ENCODE peak calls at places on chromosomes 1 and 21, in ten cellular contexts. One of them, this sample, is unnamed. For H3K4me1, the result is how much of the 10 kb centered on the place peaks cover.

GRCh38 chr1:58528518-58528917 is 18.0 kb downstream of the OMA1 start:
- DNase-seq in adrenal gland: no peak
- DNase-seq in trophoblast cell: no peak
- DNase-seq in neural progenitor cell: no peak
- DNase-seq in IMR-90: peak
- DNase-seq in SK-N-SH: no peak
- DNase-seq in cardiac muscle cell: no peak
- DNase-seq in suprapubic skin: no peak
- DNase-seq in tibial nerve: no peak
- DNase-seq in fibroblast of lung: peak
- DNase-seq in this sample: no peak

GRCh38 chr1:33322870-33323585 is 2.1 kb upstream of the A3GALT2 start:
- DNase-seq in fibroblast of lung: no peak
- DNase-seq in SK-N-SH: no peak
- DNase-seq in IMR-90: no peak
- DNase-seq in adrenal gland: no peak
- DNase-seq in trophoblast cell: no peak
- DNase-seq in cardiac muscle cell: no peak
- DNase-seq in neural progenitor cell: no peak
- DNase-seq in suprapubic skin: no peak
- DNase-seq in tibial nerve: no peak
- DNase-seq in this sample: no peak

GRCh38 chr1:201288765-201289164 is 5.5 kb downstream of the PKP1 start:
- DNase-seq in tibial nerve: no peak
- DNase-seq in trophoblast cell: no peak
- DNase-seq in suprapubic skin: peak
- DNase-seq in neural progenitor cell: no peak
- DNase-seq in fibroblast of lung: no peak
- DNase-seq in SK-N-SH: no peak
- DNase-seq in cardiac muscle cell: no peak
- DNase-seq in IMR-90: no peak
- DNase-seq in adrenal gland: no peak
- DNase-seq in this sample: no peak

GRCh38 chr1:169941982-169942830 is 48.5 kb upstream of the SCYL3 start:
- DNase-seq in SK-N-SH: no peak
- DNase-seq in trophoblast cell: no peak
- DNase-seq in cardiac muscle cell: no peak
- DNase-seq in fibroblast of lung: peak
- DNase-seq in neural progenitor cell: no peak
- DNase-seq in IMR-90: peak
- DNase-seq in tibial nerve: no peak
- DNase-seq in adrenal gland: no peak
- DNase-seq in suprapubic skin: no peak
- DNase-seq in this sample: no peak

GRCh38 chr1:212309967-212310366 is 24.8 kb downstream of the PPP2R5A start:
- DNase-seq in tibial nerve: no peak
- DNase-seq in adrenal gland: no peak
- DNase-seq in fibroblast of lung: no peak
- DNase-seq in IMR-90: no peak
- DNase-seq in trophoblast cell: no peak
- DNase-seq in SK-N-SH: no peak
- DNase-seq in suprapubic skin: no peak
- DNase-seq in neural progenitor cell: peak
- DNase-seq in cardiac muscle cell: no peak
- DNase-seq in this sample: no peak

GRCh38 chr1:88528792-88529191 is 155.3 kb upstream of the PKN2 start:
- DNase-seq in IMR-90: no peak
- DNase-seq in SK-N-SH: no peak
- DNase-seq in neural progenitor cell: no peak
- DNase-seq in adrenal gland: no peak
- DNase-seq in suprapubic skin: no peak
- DNase-seq in cardiac muscle cell: no peak
- DNase-seq in tibial nerve: no peak
- DNase-seq in trophoblast cell: no peak
- DNase-seq in fibroblast of lung: no peak
- DNase-seq in this sample: no peak

GRCh38 chr1:36212782-36213181 is 11.5 kb upstream of the THRAP3 start:
- DNase-seq in tibial nerve: no peak
- DNase-seq in trophoblast cell: no peak
- DNase-seq in SK-N-SH: no peak
- DNase-seq in neural progenitor cell: no peak
- DNase-seq in fibroblast of lung: no peak
- DNase-seq in cardiac muscle cell: no peak
- DNase-seq in adrenal gland: no peak
- DNase-seq in IMR-90: no peak
- DNase-seq in suprapubic skin: no peak
- DNase-seq in this sample: no peak

GRCh38 chr1:101004061-101004460 is 21.5 kb downstream of the DPH5 start:
- DNase-seq in suprapubic skin: no peak
- DNase-seq in tibial nerve: no peak
- DNase-seq in cardiac muscle cell: no peak
- DNase-seq in IMR-90: peak
- DNase-seq in trophoblast cell: no peak
- DNase-seq in SK-N-SH: no peak
- DNase-seq in adrenal gland: no peak
- DNase-seq in neural progenitor cell: peak
- DNase-seq in fibroblast of lung: peak
- DNase-seq in this sample: no peak

GRCh38 chr1:58573705-58574591 is 3.1 kb downstream of the TACSTD2 start:
- DNase-seq in cardiac muscle cell: no peak
- DNase-seq in IMR-90: no peak
- DNase-seq in suprapubic skin: no peak
- DNase-seq in adrenal gland: no peak
- DNase-seq in tibial nerve: no peak
- DNase-seq in SK-N-SH: no peak
- DNase-seq in neural progenitor cell: no peak
- DNase-seq in fibroblast of lung: no peak
- DNase-seq in trophoblast cell: no peak
- DNase-seq in this sample: no peak

GRCh38 chr1:159296697-159297375 is 5.3 kb upstream of the FCER1A start:
- DNase-seq in fibroblast of lung: no peak
- DNase-seq in suprapubic skin: no peak
- DNase-seq in neural progenitor cell: no peak
- DNase-seq in tibial nerve: no peak
- DNase-seq in trophoblast cell: no peak
- DNase-seq in cardiac muscle cell: no peak
- DNase-seq in IMR-90: no peak
- DNase-seq in SK-N-SH: no peak
- DNase-seq in adrenal gland: no peak
- DNase-seq in this sample: no peak

GRCh38 chr1:159250817-159251216 is 46.1 kb downstream of the ACKR1 start:
- DNase-seq in neural progenitor cell: no peak
- DNase-seq in adrenal gland: no peak
- DNase-seq in suprapubic skin: no peak
- DNase-seq in trophoblast cell: no peak
- DNase-seq in tibial nerve: no peak
- DNase-seq in SK-N-SH: no peak
- DNase-seq in fibroblast of lung: no peak
- DNase-seq in IMR-90: no peak
- DNase-seq in cardiac muscle cell: peak
- DNase-seq in this sample: no peak

GRCh38 chr1:5242850-5243249 is 588.4 kb downstream of the AJAP1 start:
- DNase-seq in tibial nerve: no peak
- DNase-seq in suprapubic skin: no peak
- DNase-seq in fibroblast of lung: no peak
- DNase-seq in IMR-90: no peak
- DNase-seq in cardiac muscle cell: no peak
- DNase-seq in SK-N-SH: no peak
- DNase-seq in neural progenitor cell: no peak
- DNase-seq in trophoblast cell: no peak
- DNase-seq in adrenal gland: no peak
- DNase-seq in this sample: no peak

GRCh38 chr1:143698016-143698415 is 273.8 kb downstream of the FAM72C start:
- DNase-seq in fibroblast of lung: peak
- DNase-seq in cardiac muscle cell: no peak
- DNase-seq in neural progenitor cell: no peak
- DNase-seq in tibial nerve: no peak
- DNase-seq in SK-N-SH: peak
- DNase-seq in trophoblast cell: peak
- DNase-seq in adrenal gland: peak
- DNase-seq in IMR-90: no peak
- DNase-seq in suprapubic skin: no peak
- DNase-seq in this sample: no peak

GRCh38 chr1:12161324-12161661 is 5.5 kb upstream of the TNFRSF1B start:
- DNase-seq in SK-N-SH: no peak
- DNase-seq in tibial nerve: no peak
- DNase-seq in IMR-90: no peak
- DNase-seq in cardiac muscle cell: no peak
- DNase-seq in adrenal gland: no peak
- DNase-seq in neural progenitor cell: no peak
- DNase-seq in fibroblast of lung: no peak
- DNase-seq in trophoblast cell: no peak
- DNase-seq in suprapubic skin: no peak
- DNase-seq in this sample: no peak
- H3K27ac ChIP-seq in SK-N-SH: no peak
- H3K27ac ChIP-seq in tibial nerve: peak
- H3K27ac ChIP-seq in IMR-90: peak
- H3K27ac ChIP-seq in cardiac muscle cell: no peak
- H3K27ac ChIP-seq in adrenal gland: peak
- H3K27ac ChIP-seq in neural progenitor cell: no peak
- H3K27ac ChIP-seq in fibroblast of lung: peak
- H3K27ac ChIP-seq in trophoblast cell: no peak
- H3K27ac ChIP-seq in suprapubic skin: no peak
- H3K27ac ChIP-seq in this sample: peak

DNA sequence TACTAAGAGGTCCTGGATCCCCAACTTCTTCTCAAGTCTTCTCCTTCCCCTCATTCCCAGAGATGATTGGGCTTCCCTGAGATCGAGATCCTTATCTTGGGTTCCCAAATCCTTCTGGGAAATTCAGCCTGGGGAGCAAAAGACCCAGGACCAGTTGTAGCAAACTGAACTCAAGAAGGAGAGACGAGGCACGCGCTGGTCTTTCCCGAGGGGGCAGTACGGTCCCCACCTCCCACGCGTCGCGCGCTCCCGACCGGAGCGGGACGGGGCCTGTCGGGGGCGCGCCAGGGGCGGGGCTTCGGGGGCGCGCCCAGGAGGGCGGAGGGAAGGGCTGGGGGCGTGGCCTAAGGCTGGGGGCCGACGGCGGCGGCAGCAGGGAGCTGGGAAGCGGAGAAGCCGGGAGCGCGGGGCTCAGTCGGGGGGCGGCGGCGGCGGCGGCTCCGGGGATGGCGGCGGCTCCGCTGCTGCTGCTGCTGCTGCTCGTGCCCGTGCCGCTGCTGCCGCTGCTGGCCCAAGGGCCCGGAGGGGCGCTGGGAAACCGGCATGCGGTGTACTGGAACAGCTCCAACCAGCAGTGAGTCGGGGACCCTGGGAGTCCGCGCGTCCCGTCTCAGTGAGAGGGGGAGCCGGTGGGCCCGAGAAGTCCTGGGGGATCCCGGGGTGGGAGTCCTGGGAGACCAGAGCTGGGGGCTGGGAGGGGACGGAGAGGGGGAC is at the start of gene EFNA3:
- DNase-seq in fibroblast of lung: no peak
- DNase-seq in cardiac muscle cell: peak
- DNase-seq in tibial nerve: peak
- DNase-seq in neural progenitor cell: peak
- DNase-seq in IMR-90: peak
- DNase-seq in SK-N-SH: peak
- DNase-seq in suprapubic skin: peak
- DNase-seq in adrenal gland: peak
- DNase-seq in trophoblast cell: no peak
- DNase-seq in this sample: peak
- H3K4me1 ChIP-seq in fibroblast of lung: under half
- H3K4me1 ChIP-seq in cardiac muscle cell: under half
- H3K4me1 ChIP-seq in tibial nerve: half or more
- H3K4me1 ChIP-seq in neural progenitor cell: under half
- H3K4me1 ChIP-seq in IMR-90: under half
- H3K4me1 ChIP-seq in SK-N-SH: under half
- H3K4me1 ChIP-seq in suprapubic skin: half or more
- H3K4me1 ChIP-seq in adrenal gland: under half
- H3K4me1 ChIP-seq in trophoblast cell: under half
- H3K4me1 ChIP-seq in this sample: under half

GRCh38 chr21:43757601-43758000 is 18.5 kb downstream of the CSTB start:
- DNase-seq in suprapubic skin: no peak
- DNase-seq in trophoblast cell: no peak
- DNase-seq in cardiac muscle cell: no peak
- DNase-seq in tibial nerve: no peak
- DNase-seq in fibroblast of lung: no peak
- DNase-seq in IMR-90: no peak
- DNase-seq in neural progenitor cell: no peak
- DNase-seq in adrenal gland: no peak
- DNase-seq in SK-N-SH: no peak
- DNase-seq in this sample: no peak
- H3K27ac ChIP-seq in suprapubic skin: peak
- H3K27ac ChIP-seq in trophoblast cell: no peak
- H3K27ac ChIP-seq in cardiac muscle cell: no peak
- H3K27ac ChIP-seq in tibial nerve: peak
- H3K27ac ChIP-seq in fibroblast of lung: no peak
- H3K27ac ChIP-seq in IMR-90: peak
- H3K27ac ChIP-seq in neural progenitor cell: peak
- H3K27ac ChIP-seq in adrenal gland: peak
- H3K27ac ChIP-seq in SK-N-SH: no peak
- H3K27ac ChIP-seq in this sample: peak

GRCh38 chr1:12467570-12468286 is 150.3 kb downstream of the DHRS3 start:
- DNase-seq in fibroblast of lung: no peak
- DNase-seq in IMR-90: no peak
- DNase-seq in trophoblast cell: no peak
- DNase-seq in adrenal gland: no peak
- DNase-seq in cardiac muscle cell: no peak
- DNase-seq in SK-N-SH: no peak
- DNase-seq in neural progenitor cell: no peak
- DNase-seq in suprapubic skin: no peak
- DNase-seq in tibial nerve: no peak
- DNase-seq in this sample: no peak

GRCh38 chr1:12469493-12469892 is 148.5 kb downstream of the DHRS3 start:
- DNase-seq in adrenal gland: no peak
- DNase-seq in fibroblast of lung: no peak
- DNase-seq in IMR-90: no peak
- DNase-seq in SK-N-SH: no peak
- DNase-seq in trophoblast cell: no peak
- DNase-seq in cardiac muscle cell: no peak
- DNase-seq in neural progenitor cell: no peak
- DNase-seq in suprapubic skin: no peak
- DNase-seq in tibial nerve: no peak
- DNase-seq in this sample: no peak

GRCh38 chr1:12468323-12468722 is 149.7 kb downstream of the DHRS3 start:
- DNase-seq in neural progenitor cell: no peak
- DNase-seq in trophoblast cell: no peak
- DNase-seq in tibial nerve: no peak
- DNase-seq in SK-N-SH: no peak
- DNase-seq in fibroblast of lung: no peak
- DNase-seq in IMR-90: no peak
- DNase-seq in suprapubic skin: no peak
- DNase-seq in cardiac muscle cell: no peak
- DNase-seq in adrenal gland: no peak
- DNase-seq in this sample: no peak

GRCh38 chr1:12472410-12472797 is 145.6 kb downstream of the DHRS3 start:
- DNase-seq in IMR-90: no peak
- DNase-seq in cardiac muscle cell: no peak
- DNase-seq in SK-N-SH: no peak
- DNase-seq in neural progenitor cell: no peak
- DNase-seq in trophoblast cell: no peak
- DNase-seq in adrenal gland: no peak
- DNase-seq in tibial nerve: no peak
- DNase-seq in suprapubic skin: no peak
- DNase-seq in fibroblast of lung: no peak
- DNase-seq in this sample: no peak

DNA sequence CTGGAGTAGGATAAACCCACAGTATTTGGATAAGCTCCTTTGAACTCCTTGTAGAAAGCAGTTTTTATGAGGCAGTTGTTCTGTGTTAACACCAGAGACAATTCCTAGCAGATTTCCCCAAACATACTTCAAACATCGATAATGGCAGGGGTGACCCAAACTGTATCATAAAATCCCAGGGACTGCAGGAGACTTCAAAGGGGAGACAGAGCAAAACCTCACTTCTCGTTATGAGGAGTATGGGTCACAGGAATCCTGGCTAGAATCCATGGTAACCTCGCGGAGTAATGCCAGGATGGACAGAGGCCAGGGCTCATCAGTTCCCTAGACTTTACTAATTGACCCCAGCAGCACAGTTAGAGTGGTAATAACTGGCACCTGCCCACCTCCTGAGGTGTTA is 148.0 kb downstream of the DHRS3 start:
- DNase-seq in tibial nerve: no peak
- DNase-seq in fibroblast of lung: no peak
- DNase-seq in adrenal gland: no peak
- DNase-seq in trophoblast cell: no peak
- DNase-seq in cardiac muscle cell: no peak
- DNase-seq in neural progenitor cell: no peak
- DNase-seq in IMR-90: no peak
- DNase-seq in suprapubic skin: no peak
- DNase-seq in SK-N-SH: no peak
- DNase-seq in this sample: no peak
- H3K4me1 ChIP-seq in tibial nerve: half or more
- H3K4me1 ChIP-seq in fibroblast of lung: under half
- H3K4me1 ChIP-seq in adrenal gland: under half
- H3K4me1 ChIP-seq in trophoblast cell: under half
- H3K4me1 ChIP-seq in cardiac muscle cell: under half
- H3K4me1 ChIP-seq in neural progenitor cell: under half
- H3K4me1 ChIP-seq in IMR-90: under half
- H3K4me1 ChIP-seq in suprapubic skin: under half
- H3K4me1 ChIP-seq in SK-N-SH: under half
- H3K4me1 ChIP-seq in this sample: under half